ENCODE peak calls at places on chromosomes 2 and 18, in five cellular contexts. V, Y, B, L and O are unnamed samples.

GRCh38 chr2:197497301-197497700 is 2.3 kb downstream of the HSPD1 start:
- DNase-seq in Y (no peak), L (no peak), B (no peak), V (no peak), O (no peak)

GRCh38 chr2:134220525-134220924 is 33.3 kb upstream of the MGAT5 start:
- DNase-seq in B (no peak), L (no peak), Y (no peak), V (no peak), O (no peak)

GRCh38 chr2:105138643-105139042 is 100.8 kb downstream of the MRPS9 start:
- DNase-seq in V (no peak), B (no peak), L (no peak), Y (no peak), O (no peak)

GRCh38 chr2:150060341-150060740 is 427.1 kb downstream of the RND3 start:
- DNase-seq in L (no peak), V (no peak), Y (no peak), B (no peak), O (no peak)

GRCh38 chr2:210722092-210722491 is 165.7 kb downstream of the CPS1 start:
- DNase-seq in L (no peak), Y (no peak), V (no peak), B (no peak), O (no peak)

GRCh38 chr18:36314754-36315153 is 17.2 kb downstream of the FHOD3 start:
- DNase-seq in Y (peak), B (no peak), V (peak), L (no peak), O (peak)

GRCh38 chr2:118372876-118373597 is 284.8 kb downstream of the INSIG2 start:
- DNase-seq in B (no peak), Y (no peak), L (no peak), V (no peak), O (no peak)

GRCh38 chr2:100984892-100985307 is 17.2 kb upstream of the RPL31 start:
- DNase-seq in B (peak), Y (no peak), L (peak), V (no peak), O (peak)

GRCh38 chr2:179985163-179985820 is 21.8 kb downstream of the CWC22 start:
- DNase-seq in Y (no peak), B (no peak), L (no peak), V (no peak), O (no peak)

GRCh38 chr2:1742680-1743395 is 1.5 kb downstream of the PXDN start:
- DNase-seq in V (peak), Y (peak), L (no peak), B (peak), O (no peak)

GRCh38 chr18:62164855-62165487 is 21.9 kb downstream of the PIGN start:
- DNase-seq in V (no peak), B (no peak), Y (no peak), L (no peak), O (no peak)

GRCh38 chr2:171410624-171411023 is 23.2 kb downstream of the METTL8 start:
- DNase-seq in L (no peak), B (no peak), V (no peak), Y (no peak), O (no peak)

GRCh38 chr18:78979058-78979680 is 449 bp upstream of the SALL3 start:
- DNase-seq in L (no peak), B (no peak), V (no peak), Y (no peak), O (no peak)

GRCh38 chr2:46434851-46435273 is 44.5 kb upstream of the TMEM247 start:
- DNase-seq in Y (no peak), B (no peak), L (no peak), V (peak), O (no peak)